ENCODE peak calls at places on chromosomes 1 and 21, in nine cellular contexts. I is kidney; F is body of pancreas; R is CD8-positive, alpha-beta T cell; O is neural progenitor cell; N is ovary; K is left ventricle myocardium inferior; E is fibroblast of lung; G is psoas muscle. C is an unnamed sample.

GRCh38 chr1:19505694-19506457 is 20.5 kb upstream of the CAPZB start:
- DNase-seq in F (peak), K (peak), O (no peak), N (peak), G (peak), R (no peak), E (no peak), I (peak), C (no peak)

GRCh38 chr1:31576743-31577455 is 584 bp downstream of the TINAGL1 start:
- DNase-seq in E (no peak), G (no peak), I (peak), F (no peak), R (no peak), O (no peak), N (no peak), K (no peak), C (no peak)

GRCh38 chr21:29148535-29148934 is 18.1 kb downstream of the MAP3K7CL start:
- DNase-seq in O (no peak), E (peak), G (no peak), F (no peak), N (no peak), I (no peak), R (no peak), K (no peak), C (no peak)

GRCh38 chr21:39610705-39611104 is 2.0 kb upstream of the B3GALT5 start:
- DNase-seq in O (peak), K (no peak), R (no peak), G (no peak), F (peak), E (no peak), N (no peak), I (no peak), C (peak)

GRCh38 chr21:32184059-32184458 is 94.8 kb downstream of the MIS18A start:
- DNase-seq in O (no peak), R (no peak), K (no peak), G (no peak), E (no peak), I (no peak), F (no peak), N (no peak), C (peak)

GRCh38 chr1:92902406-92902744 is 58.9 kb downstream of the DIPK1A start:
- DNase-seq in R (no peak), N (no peak), I (no peak), K (no peak), G (no peak), F (no peak), E (no peak), O (no peak), C (no peak)

GRCh38 chr1:20351911-20352675 is 61.4 kb downstream of the VWA5B1 start:
- DNase-seq in G (no peak), O (no peak), K (no peak), R (no peak), I (peak), E (no peak), F (no peak), N (no peak), C (no peak)

GRCh38 chr1:185297986-185298385 is 19.1 kb downstream of the IVNS1ABP start:
- DNase-seq in N (no peak), E (no peak), G (no peak), I (no peak), O (no peak), R (no peak), K (no peak), F (no peak), C (no peak)

GRCh38 chr1:54987830-54988705 is 7.6 kb downstream of the TMEM61 start:
- DNase-seq in E (no peak), F (no peak), I (peak), R (no peak), O (no peak), K (no peak), N (no peak), G (no peak), C (no peak)

GRCh38 chr1:190124068-190124467 is 353.6 kb downstream of the BRINP3 start:
- DNase-seq in O (no peak), I (no peak), F (no peak), R (no peak), N (no peak), K (no peak), G (no peak), E (peak), C (no peak)

GRCh38 chr1:18907021-18907913 is 4.9 kb upstream of the ALDH4A1 start:
- DNase-seq in F (peak), I (no peak), O (peak), N (peak), K (peak), E (peak), R (peak), G (peak), C (peak)

GRCh38 chr1:175252561-175252960 is 60.0 kb upstream of the KIAA0040 start:
- DNase-seq in I (no peak), G (no peak), O (no peak), R (no peak), N (no peak), E (no peak), F (no peak), K (no peak), C (no peak)

GRCh38 chr1:201813226-201813625 is 15.7 kb upstream of the IPO9 start:
- DNase-seq in K (no peak), R (no peak), G (no peak), O (no peak), F (no peak), N (no peak), E (no peak), I (no peak), C (no peak)
- H3K27ac ChIP-seq in K (no peak), R (no peak), G (no peak), O (peak), F (no peak), N (no peak), E (no peak), I (no peak), C (no peak)

GRCh38 chr21:16285646-16286223 is 556.0 kb downstream of the USP25 start:
- DNase-seq in R (no peak), O (no peak), G (no peak), E (no peak), F (no peak), N (no peak), K (no peak), I (no peak), C (no peak)

GRCh38 chr21:16279658-16280581 is 550.1 kb downstream of the USP25 start:
- DNase-seq in O (peak), I (peak), E (peak), G (peak), R (no peak), F (peak), N (peak), K (peak), C (no peak)

DNA sequence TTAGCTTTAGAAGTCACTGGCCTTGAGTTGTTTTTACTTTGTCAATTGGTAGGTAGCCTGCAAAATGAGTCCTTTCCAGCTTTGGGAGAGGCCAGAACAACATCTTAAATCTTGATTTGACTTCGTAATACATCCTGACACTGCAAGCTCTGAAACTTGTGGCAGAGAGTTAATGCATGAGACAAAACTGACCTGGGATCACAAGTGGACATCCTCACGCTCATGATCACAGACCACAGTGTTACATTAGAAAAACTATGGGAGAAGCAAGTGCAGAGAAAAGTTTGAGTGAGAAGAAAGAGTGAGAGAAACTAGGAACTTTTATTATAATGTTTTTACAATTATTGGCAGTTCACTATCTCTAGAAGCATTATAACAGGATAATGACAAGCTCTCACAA is 550.9 kb downstream of the USP25 start:
- DNase-seq in F (no peak), G (no peak), N (no peak), E (peak), I (no peak), R (no peak), K (no peak), O (no peak), C (no peak)
- H3K4me3 ChIP-seq in F (no peak), G (peak), N (peak), E (peak), I (peak), R (no peak), K (peak), O (no peak), C (no peak)

DNA sequence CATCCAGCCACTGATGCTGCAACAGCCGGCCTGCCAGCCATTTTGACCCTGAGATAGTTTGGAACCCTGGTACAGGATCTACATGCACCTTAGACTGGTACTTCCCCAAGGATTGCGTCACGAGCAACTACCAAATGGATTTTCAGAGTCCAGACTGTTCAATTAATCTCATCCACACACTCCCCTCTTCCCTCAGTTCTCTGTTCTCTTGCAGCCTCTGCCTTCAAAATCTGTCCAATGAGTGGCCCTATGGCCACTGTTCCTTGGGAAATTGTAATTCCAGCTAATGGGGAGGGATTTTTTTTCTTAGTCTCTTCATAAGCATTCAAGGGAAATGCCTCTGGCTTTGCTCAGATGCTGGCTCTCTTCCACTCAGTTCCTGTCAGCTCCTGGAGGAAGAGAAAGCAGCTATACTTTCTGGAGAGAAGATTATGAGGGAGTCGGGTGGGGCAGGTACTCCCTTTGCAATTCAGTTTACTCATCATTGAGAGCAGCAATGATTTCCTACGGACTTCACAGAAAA is 19.8 kb upstream of the UAP1 start:
- DNase-seq in R (no peak), O (no peak), E (peak), G (peak), F (peak), N (no peak), K (peak), I (no peak), C (peak)
- H3K27ac ChIP-seq in R (no peak), O (no peak), E (peak), G (no peak), F (no peak), N (no peak), K (peak), I (no peak), C (no peak)

DNA sequence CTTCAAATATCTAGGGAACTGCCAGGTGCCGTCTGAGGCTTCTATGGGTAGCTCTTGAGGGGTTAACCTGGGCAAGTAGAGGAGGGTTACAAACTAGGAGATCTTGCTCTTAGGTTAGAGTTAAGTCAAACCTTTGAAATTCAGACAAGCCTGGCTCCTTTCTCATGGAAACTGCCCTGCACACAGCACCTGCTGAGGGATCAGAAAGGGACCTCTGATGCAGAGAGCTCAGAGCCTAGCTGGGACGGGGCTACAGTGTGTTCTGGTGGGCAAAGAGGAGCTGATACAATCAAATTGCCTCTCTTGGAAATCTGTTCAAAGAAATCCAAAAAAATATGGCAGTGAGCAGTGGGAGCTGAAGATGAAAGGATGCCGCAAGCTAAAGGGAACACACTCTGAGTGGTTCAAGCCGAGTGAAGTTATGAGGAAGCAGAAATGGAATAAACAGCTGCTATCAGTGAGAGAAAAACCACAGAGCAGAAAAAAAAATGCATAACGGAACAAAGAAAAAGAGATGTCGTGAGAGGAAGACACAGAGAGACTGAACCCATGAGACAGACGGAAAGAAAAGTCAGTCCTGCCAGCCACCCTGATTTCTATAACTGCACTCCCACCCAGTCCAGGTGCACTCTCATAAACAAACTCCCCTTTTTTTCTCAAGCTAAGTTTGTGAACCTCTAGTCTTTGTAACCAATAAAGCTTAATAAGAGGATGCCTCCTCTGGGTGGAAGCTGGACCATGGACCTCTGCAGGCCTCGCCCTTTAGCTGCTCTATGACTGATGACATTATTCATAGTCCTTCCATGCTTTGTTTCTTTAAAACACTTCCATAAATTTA is 26.6 kb downstream of the PAFAH2 start:
- DNase-seq in I (no peak), N (no peak), O (no peak), G (no peak), R (no peak), E (no peak), F (no peak), K (no peak), C (no peak)
- H3K4me3 ChIP-seq in I (no peak), N (no peak), O (no peak), G (no peak), R (no peak), E (no peak), F (no peak), K (no peak), C (no peak)

GRCh38 chr1:113901171-113901570 is 3.4 kb downstream of the AP4B1 start:
- DNase-seq in N (no peak), I (no peak), O (no peak), G (no peak), R (no peak), F (no peak), K (no peak), E (no peak), C (no peak)

GRCh38 chr1:113904292-113904673 is 316 bp downstream of the AP4B1 start:
- DNase-seq in N (no peak), I (no peak), R (no peak), K (no peak), G (no peak), F (no peak), O (peak), E (no peak), C (no peak)

GRCh38 chr1:113904674-113905434 is at the start of the genes AP4B1 and DCLRE1B:
- DNase-seq in O (peak), N (peak), I (peak), G (peak), F (peak), R (peak), E (peak), K (peak), C (peak)

GRCh38 chr1:113903496-113904291 is 905 bp downstream of the AP4B1 start:
- DNase-seq in E (peak), O (no peak), F (no peak), N (no peak), R (no peak), K (no peak), I (no peak), G (no peak), C (peak)

DNA sequence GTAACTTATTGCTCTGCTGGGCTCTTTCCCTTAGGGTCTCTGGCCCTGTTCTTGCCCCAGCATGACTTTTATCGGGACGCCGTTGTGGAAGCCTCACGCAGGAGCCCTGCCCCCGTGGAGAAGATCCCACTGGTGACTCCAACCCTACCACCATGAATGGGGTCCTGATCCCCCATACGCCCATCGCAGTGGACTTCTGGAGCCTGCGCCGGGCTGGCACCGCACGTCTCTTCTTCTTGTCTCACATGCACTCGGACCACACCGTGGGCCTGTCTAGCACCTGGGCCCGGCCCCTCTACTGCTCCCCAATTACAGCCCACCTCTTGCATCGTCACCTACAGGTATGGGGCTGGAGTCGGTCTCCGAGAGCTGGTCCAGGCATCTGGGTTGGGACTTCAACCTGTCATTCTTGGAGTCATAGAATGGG is 322 bp downstream of the DCLRE1B start:
- DNase-seq in N (no peak), R (no peak), E (no peak), I (peak), K (peak), O (peak), G (no peak), F (no peak), C (no peak)
- H3K27ac ChIP-seq in N (peak), R (peak), E (peak), I (peak), K (peak), O (peak), G (peak), F (peak), C (peak)

GRCh38 chr1:216723274-216723780 is at the start of gene ESRRG:
- DNase-seq in R (no peak), O (peak), N (no peak), E (no peak), I (peak), F (peak), G (peak), K (peak), C (peak)

GRCh38 chr1:216726435-216726834 is 3.2 kb upstream of the ESRRG start:
- DNase-seq in N (no peak), R (no peak), O (no peak), G (no peak), I (no peak), F (no peak), K (no peak), E (no peak), C (no peak)

GRCh38 chr1:216721878-216722277 is 1.4 kb downstream of the ESRRG start:
- DNase-seq in R (no peak), E (no peak), K (no peak), I (no peak), F (no peak), O (no peak), G (no peak), N (no peak), C (no peak)

GRCh38 chr1:216722841-216723240 is 388 bp downstream of the ESRRG start:
- DNase-seq in F (no peak), N (no peak), E (no peak), G (no peak), R (no peak), O (peak), I (no peak), K (no peak), C (no peak)
- H3K4me3 ChIP-seq in F (peak), N (no peak), E (peak), G (peak), R (no peak), O (peak), I (peak), K (peak), C (no peak)

GRCh38 chr1:161092621-161093028 is 3.3 kb upstream of the NECTIN4 start:
- DNase-seq in R (no peak), I (no peak), N (no peak), O (no peak), F (no peak), G (no peak), E (no peak), K (no peak), C (no peak)

GRCh38 chr1:161094481-161094880 is 3.7 kb upstream of the KLHDC9 start:
- DNase-seq in O (no peak), E (no peak), K (no peak), F (no peak), I (no peak), N (no peak), R (no peak), G (no peak), C (no peak)

GRCh38 chr1:161096514-161096913 is 1.6 kb upstream of the KLHDC9 start:
- DNase-seq in E (peak), K (peak), R (no peak), O (no peak), G (peak), I (no peak), N (no peak), F (peak), C (no peak)

GRCh38 chr1:161096015-161096414 is 2.1 kb upstream of the KLHDC9 start:
- DNase-seq in N (no peak), O (no peak), G (no peak), E (no peak), I (no peak), K (no peak), F (no peak), R (no peak), C (no peak)

DNA sequence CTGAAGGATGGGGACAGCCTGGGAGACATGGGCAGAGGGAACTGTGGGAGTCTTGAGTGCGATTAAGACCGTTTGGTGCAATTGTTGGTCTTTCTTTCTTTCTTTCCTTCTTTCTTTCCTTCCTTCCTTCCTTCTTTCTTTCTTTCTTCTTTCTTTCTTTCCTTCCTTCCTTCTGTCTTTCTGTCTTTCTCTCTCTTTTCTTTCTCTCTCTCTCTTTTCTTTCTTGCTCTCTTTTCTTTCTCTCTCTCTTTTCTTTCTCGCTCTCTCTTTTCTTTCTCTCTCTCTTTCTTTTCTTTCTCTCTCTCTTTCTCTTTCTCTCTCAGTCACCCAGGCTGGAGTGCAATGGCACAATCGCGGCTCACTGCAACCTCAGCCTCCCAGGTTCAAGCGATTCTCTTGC is 2.9 kb upstream of the KLHDC9 start:
- DNase-seq in O (no peak), R (no peak), F (no peak), I (no peak), K (no peak), E (no peak), G (no peak), N (no peak), C (no peak)
- H3K27ac ChIP-seq in O (no peak), R (no peak), F (no peak), I (no peak), K (no peak), E (no peak), G (no peak), N (no peak), C (no peak)

DNA sequence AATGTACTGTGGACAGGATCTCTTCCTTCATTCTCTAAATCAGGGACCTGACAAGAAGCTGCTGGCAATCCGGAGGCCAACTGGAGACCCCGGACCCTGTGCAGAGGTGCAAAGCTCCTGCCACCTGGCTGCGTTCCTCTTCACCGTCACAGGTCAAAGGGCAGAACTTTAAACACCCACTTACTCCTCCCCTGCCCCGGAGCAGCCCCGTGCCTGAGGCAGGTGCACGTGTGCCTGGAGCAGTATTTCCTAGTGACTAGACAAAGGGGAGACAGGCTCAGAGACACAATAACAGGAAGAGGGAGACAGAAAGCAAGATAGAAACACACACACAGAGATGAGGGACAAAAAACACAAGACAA is 6.6 kb upstream of the PIGC start:
- DNase-seq in R (no peak), N (no peak), G (no peak), K (no peak), F (peak), O (peak), E (no peak), I (peak), C (no peak)
- H3K4me3 ChIP-seq in R (no peak), N (no peak), G (no peak), K (no peak), F (no peak), O (no peak), E (no peak), I (peak), C (no peak)

GRCh38 chr1:113981962-113982931 is 3.0 kb downstream of the OLFML3 start:
- DNase-seq in I (no peak), N (peak), O (no peak), R (no peak), F (peak), K (peak), E (peak), G (peak), C (peak)
- H3K27ac ChIP-seq in I (no peak), N (peak), O (no peak), R (no peak), F (no peak), K (peak), E (peak), G (peak), C (peak)

GRCh38 chr1:68201546-68202238 is 30.6 kb downstream of the WLS start:
- DNase-seq in E (peak), K (no peak), G (no peak), N (no peak), I (no peak), R (no peak), O (no peak), F (no peak), C (no peak)
- H3K4me3 ChIP-seq in E (peak), K (no peak), G (no peak), N (no peak), I (no peak), R (no peak), O (no peak), F (no peak), C (no peak)